ENCODE peak calls at places on chromosomes 3 and 15, in five cellular contexts. One of them, this sample, is unnamed.

GRCh38 chr3:39260957-39261356 is 18.9 kb downstream of the CX3CR1 start:
- DNase-seq in HepG2: peak
- DNase-seq in GM12878: peak
- DNase-seq in SK-N-SH: peak
- DNase-seq in K562: peak
- DNase-seq in this sample: peak

GRCh38 chr3:132317229-132317948 is at the start of gene ACP3:
- DNase-seq in HepG2: no peak
- DNase-seq in GM12878: peak
- DNase-seq in SK-N-SH: no peak
- DNase-seq in K562: no peak
- DNase-seq in this sample: peak

GRCh38 chr3:170037463-170038433 is at the start of gene GPR160:
- DNase-seq in HepG2: peak
- DNase-seq in GM12878: no peak
- DNase-seq in SK-N-SH: peak
- DNase-seq in K562: peak
- DNase-seq in this sample: peak

GRCh38 chr3:48684054-48684349 is 1.7 kb downstream of the NCKIPSD start:
- DNase-seq in HepG2: no peak
- DNase-seq in GM12878: no peak
- DNase-seq in SK-N-SH: no peak
- DNase-seq in K562: no peak
- DNase-seq in this sample: no peak

GRCh38 chr3:121979734-121980449 is 42.2 kb downstream of the ILDR1 start:
- DNase-seq in HepG2: no peak
- DNase-seq in GM12878: no peak
- DNase-seq in SK-N-SH: no peak
- DNase-seq in K562: no peak
- DNase-seq in this sample: no peak

GRCh38 chr3:89107461-89108035 is at the start of gene EPHA3:
- DNase-seq in HepG2: peak
- DNase-seq in GM12878: no peak
- DNase-seq in SK-N-SH: peak
- DNase-seq in K562: peak
- DNase-seq in this sample: peak

GRCh38 chr15:93362203-93362602 is 273.2 kb upstream of the RGMA start:
- DNase-seq in HepG2: no peak
- DNase-seq in GM12878: no peak
- DNase-seq in SK-N-SH: no peak
- DNase-seq in K562: no peak
- DNase-seq in this sample: no peak

GRCh38 chr15:25899870-25900269 is 36.7 kb upstream of the ATP10A start:
- DNase-seq in HepG2: no peak
- DNase-seq in GM12878: no peak
- DNase-seq in SK-N-SH: no peak
- DNase-seq in K562: no peak
- DNase-seq in this sample: no peak

GRCh38 chr15:22887157-22887951 is 48.9 kb downstream of the NIPA2 start:
- DNase-seq in HepG2: no peak
- DNase-seq in GM12878: no peak
- DNase-seq in SK-N-SH: no peak
- DNase-seq in K562: peak
- DNase-seq in this sample: no peak

GRCh38 chr3:184443831-184444230 is 64.0 kb downstream of the CHRD start:
- DNase-seq in HepG2: no peak
- DNase-seq in GM12878: no peak
- DNase-seq in SK-N-SH: no peak
- DNase-seq in K562: no peak
- DNase-seq in this sample: no peak

DNA sequence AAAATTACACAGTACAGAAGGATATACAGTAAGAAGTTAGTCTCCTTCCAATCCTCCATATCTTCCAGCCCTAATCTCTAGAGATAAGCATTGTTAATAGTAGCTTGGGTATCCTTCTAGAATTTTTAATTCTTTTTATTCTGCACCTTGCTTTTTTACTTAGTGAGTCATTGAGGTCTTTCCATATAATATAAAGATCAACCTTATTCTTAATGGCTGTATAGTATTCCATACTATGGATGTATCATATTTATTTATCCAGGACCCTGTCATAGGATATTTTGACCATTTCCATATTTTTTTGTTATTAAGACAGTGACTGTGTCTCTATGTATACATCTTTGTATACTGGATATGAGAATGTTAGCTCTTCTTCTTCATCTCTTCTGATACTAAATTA is 36.3 kb upstream of the SKOR1 start:
- DNase-seq in HepG2: no peak
- DNase-seq in GM12878: no peak
- DNase-seq in SK-N-SH: no peak
- DNase-seq in K562: no peak
- DNase-seq in this sample: no peak
- TF ChIP-seq FOXM1 in HepG2: no peak
- TF ChIP-seq FOXM1 in GM12878: no peak
- TF ChIP-seq FOXM1 in SK-N-SH: no peak
- TF ChIP-seq FOXM1 in K562: no peak
- TF ChIP-seq FOXM1 in this sample: no peak

GRCh38 chr3:79551997-79552396 is 215.8 kb downstream of the ROBO1 start:
- DNase-seq in HepG2: no peak
- DNase-seq in GM12878: no peak
- DNase-seq in SK-N-SH: no peak
- DNase-seq in K562: no peak
- DNase-seq in this sample: peak
- TF ChIP-seq FOXM1 in HepG2: no peak
- TF ChIP-seq FOXM1 in GM12878: no peak
- TF ChIP-seq FOXM1 in SK-N-SH: no peak
- TF ChIP-seq FOXM1 in K562: no peak
- TF ChIP-seq FOXM1 in this sample: no peak

GRCh38 chr3:72078661-72079368 is 293.9 kb upstream of the PROK2 start:
- DNase-seq in HepG2: no peak
- DNase-seq in GM12878: peak
- DNase-seq in SK-N-SH: no peak
- DNase-seq in K562: no peak
- DNase-seq in this sample: no peak
- TF ChIP-seq FOXM1 in HepG2: no peak
- TF ChIP-seq FOXM1 in GM12878: peak
- TF ChIP-seq FOXM1 in SK-N-SH: no peak
- TF ChIP-seq FOXM1 in K562: no peak
- TF ChIP-seq FOXM1 in this sample: no peak

DNA sequence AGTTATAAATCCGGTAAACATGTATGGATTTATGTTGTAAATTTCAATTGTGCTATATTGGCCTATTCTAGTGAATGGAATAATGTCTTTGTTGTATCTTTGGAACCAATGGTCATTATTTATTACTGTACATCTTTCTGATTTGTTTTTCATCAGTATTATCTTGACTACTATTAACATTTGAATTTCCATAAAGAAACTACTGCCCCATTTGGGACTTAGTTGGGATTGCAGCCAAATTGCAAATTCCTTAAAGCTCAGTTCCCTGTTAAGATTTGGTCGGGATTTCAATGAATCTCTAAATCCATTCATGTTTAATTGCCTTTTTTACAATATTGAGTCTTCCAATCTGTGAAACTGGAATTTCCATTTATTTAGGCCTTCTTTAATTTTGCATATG is 822.4 kb upstream of the CADM2 start:
- DNase-seq in HepG2: no peak
- DNase-seq in GM12878: no peak
- DNase-seq in SK-N-SH: no peak
- DNase-seq in K562: no peak
- DNase-seq in this sample: no peak
- TF ChIP-seq FOXM1 in HepG2: no peak
- TF ChIP-seq FOXM1 in GM12878: no peak
- TF ChIP-seq FOXM1 in SK-N-SH: no peak
- TF ChIP-seq FOXM1 in K562: no peak
- TF ChIP-seq FOXM1 in this sample: no peak

GRCh38 chr15:28122038-28122949 is 23.2 kb upstream of the OCA2 start:
- DNase-seq in HepG2: no peak
- DNase-seq in GM12878: no peak
- DNase-seq in SK-N-SH: no peak
- DNase-seq in K562: no peak
- DNase-seq in this sample: no peak

GRCh38 chr15:28120359-28120640 is 21.2 kb upstream of the OCA2 start:
- DNase-seq in HepG2: no peak
- DNase-seq in GM12878: no peak
- DNase-seq in SK-N-SH: no peak
- DNase-seq in K562: no peak
- DNase-seq in this sample: no peak

GRCh38 chr15:28125673-28126651 is 26.8 kb upstream of the OCA2 start:
- DNase-seq in HepG2: peak
- DNase-seq in GM12878: no peak
- DNase-seq in SK-N-SH: peak
- DNase-seq in K562: peak
- DNase-seq in this sample: peak

GRCh38 chr15:28124841-28125240 is 25.7 kb upstream of the OCA2 start:
- DNase-seq in HepG2: no peak
- DNase-seq in GM12878: no peak
- DNase-seq in SK-N-SH: no peak
- DNase-seq in K562: no peak
- DNase-seq in this sample: no peak

GRCh38 chr15:28123408-28124023 is 24.4 kb upstream of the OCA2 start:
- DNase-seq in HepG2: peak
- DNase-seq in GM12878: no peak
- DNase-seq in SK-N-SH: peak
- DNase-seq in K562: peak
- DNase-seq in this sample: peak
- TF ChIP-seq FOXM1 in HepG2: no peak
- TF ChIP-seq FOXM1 in GM12878: no peak
- TF ChIP-seq FOXM1 in SK-N-SH: no peak
- TF ChIP-seq FOXM1 in K562: no peak
- TF ChIP-seq FOXM1 in this sample: no peak

GRCh38 chr15:60397772-60398445 is at the start of gene ANXA2:
- DNase-seq in HepG2: no peak
- DNase-seq in GM12878: no peak
- DNase-seq in SK-N-SH: peak
- DNase-seq in K562: peak
- DNase-seq in this sample: peak
- TF ChIP-seq FOXM1 in HepG2: no peak
- TF ChIP-seq FOXM1 in GM12878: no peak
- TF ChIP-seq FOXM1 in SK-N-SH: no peak
- TF ChIP-seq FOXM1 in K562: no peak
- TF ChIP-seq FOXM1 in this sample: no peak

DNA sequence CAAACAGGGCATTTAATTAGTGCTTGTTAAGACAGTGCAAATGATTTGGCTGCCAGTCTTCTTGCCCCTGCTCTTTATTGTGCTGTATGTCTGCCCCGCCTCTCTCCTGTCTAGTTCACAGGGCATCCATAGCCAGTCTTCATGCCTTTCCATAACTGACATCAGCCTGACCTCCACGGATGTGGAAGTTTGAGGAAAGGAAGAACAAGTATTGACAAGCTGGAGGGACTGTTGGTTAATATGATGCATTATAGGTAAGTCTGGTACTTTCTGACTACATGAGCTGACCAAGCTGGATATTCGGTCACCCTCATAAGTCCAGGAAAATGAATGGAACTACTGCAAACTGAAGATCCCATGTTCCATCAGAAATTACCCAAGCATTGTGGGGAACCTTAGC is 325.9 kb downstream of the TIGIT start:
- DNase-seq in HepG2: no peak
- DNase-seq in GM12878: no peak
- DNase-seq in SK-N-SH: no peak
- DNase-seq in K562: no peak
- DNase-seq in this sample: no peak
- TF ChIP-seq FOXM1 in HepG2: no peak
- TF ChIP-seq FOXM1 in GM12878: no peak
- TF ChIP-seq FOXM1 in SK-N-SH: no peak
- TF ChIP-seq FOXM1 in K562: no peak
- TF ChIP-seq FOXM1 in this sample: no peak

DNA sequence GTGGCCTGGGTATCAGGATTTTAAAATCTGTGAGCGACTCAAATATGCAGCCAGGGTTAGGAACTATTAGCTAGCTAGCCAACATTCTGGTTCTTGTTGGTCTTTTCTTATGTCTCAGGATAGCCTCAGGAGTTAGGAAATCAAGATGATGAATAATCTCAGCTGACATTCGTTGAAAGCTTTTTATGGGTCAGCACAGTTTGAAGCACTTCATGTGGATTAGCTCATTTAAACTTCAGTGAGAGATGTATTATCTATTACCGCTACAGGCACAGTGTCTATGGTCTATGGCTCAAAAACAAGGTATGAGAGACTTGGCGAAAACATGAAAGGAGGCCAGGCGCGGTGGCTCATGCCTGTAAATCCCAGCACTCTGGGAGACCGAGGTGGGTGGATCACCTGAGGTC is 187.5 kb upstream of the THRB start:
- DNase-seq in HepG2: no peak
- DNase-seq in GM12878: no peak
- DNase-seq in SK-N-SH: no peak
- DNase-seq in K562: no peak
- DNase-seq in this sample: no peak
- TF ChIP-seq FOXM1 in HepG2: no peak
- TF ChIP-seq FOXM1 in GM12878: no peak
- TF ChIP-seq FOXM1 in SK-N-SH: no peak
- TF ChIP-seq FOXM1 in K562: no peak
- TF ChIP-seq FOXM1 in this sample: no peak

This sample was measured in HEK293T.